ENCODE peak calls at places on chromosomes 2 and 18, in four cellular contexts. L is HepG2, Z is K562, F is Panc1. D is an unnamed sample.

GRCh38 chr2:197144183-197144582 is 166.4 kb downstream of the ANKRD44 start:
- DNase-seq in F (no peak), Z (no peak), L (no peak), D (no peak)

GRCh38 chr18:50614838-50615237 is 55.0 kb downstream of the MAPK4 start:
- DNase-seq in Z (no peak), F (no peak), L (peak), D (no peak)

GRCh38 chr2:217990791-217991465 is 11.9 kb downstream of the TNS1 start:
- DNase-seq in L (no peak), F (no peak), Z (no peak), D (no peak)

GRCh38 chr2:147288131-147288530 is 556.7 kb upstream of the ACVR2A start:
- DNase-seq in Z (no peak), L (no peak), F (no peak), D (no peak)

GRCh38 chr2:173049732-173050314 is 25.8 kb upstream of the MAP3K20 start:
- DNase-seq in Z (no peak), F (no peak), L (no peak), D (no peak)

GRCh38 chr2:172440795-172441194 is 13.4 kb downstream of the ITGA6 start:
- DNase-seq in Z (no peak), L (no peak), F (no peak), D (no peak)

GRCh38 chr2:11742317-11742701 is 4.1 kb upstream of the LPIN1 start:
- DNase-seq in Z (peak), L (no peak), F (no peak), D (no peak)

GRCh38 chr18:47507651-47508050 is 256.2 kb upstream of the SKOR2 start:
- DNase-seq in L (no peak), Z (no peak), F (no peak), D (no peak)

GRCh38 chr2:26696352-26696816 is 3.9 kb downstream of the KCNK3 start:
- DNase-seq in L (no peak), Z (no peak), F (peak), D (peak)

GRCh38 chr2:185385157-185385556 is 353.4 kb upstream of the FSIP2 start:
- DNase-seq in Z (no peak), F (no peak), L (no peak), D (no peak)

GRCh38 chr2:130936451-130936850 is 99.7 kb downstream of the ARHGEF4 start:
- DNase-seq in L (no peak), F (no peak), Z (no peak), D (no peak)

GRCh38 chr2:18752022-18752493 is 162.7 kb upstream of the NT5C1B start:
- DNase-seq in Z (no peak), L (peak), F (no peak), D (no peak)

GRCh38 chr2:65357095-65357958 is 75.1 kb downstream of the SPRED2 start:
- DNase-seq in L (no peak), F (no peak), Z (no peak), D (no peak)

GRCh38 chr18:45050712-45051639 is 370.3 kb downstream of the SETBP1 start:
- DNase-seq in L (no peak), Z (peak), F (peak), D (no peak)

GRCh38 chr2:104945866-104946265 is 92.0 kb downstream of the POU3F3 start:
- DNase-seq in Z (no peak), L (no peak), F (no peak), D (no peak)

GRCh38 chr2:182182436-182182835 is 196.8 kb downstream of the PPP1R1C start:
- DNase-seq in F (no peak), Z (no peak), L (no peak), D (no peak)

GRCh38 chr2:46979611-46980010 is 64.0 kb upstream of the MCFD2 start:
- DNase-seq in L (no peak), Z (no peak), F (no peak), D (no peak)

GRCh38 chr2:44325897-44326296 is 35.4 kb downstream of the PREPL start:
- DNase-seq in Z (no peak), F (no peak), L (no peak), D (no peak)

GRCh38 chr2:197191177-197191947 is 119.2 kb downstream of the ANKRD44 start:
- DNase-seq in Z (peak), F (no peak), L (peak), D (peak)

GRCh38 chr2:71756280-71756906 is 303.0 kb downstream of the DYSF start:
- DNase-seq in L (no peak), F (no peak), Z (no peak), D (no peak)

GRCh38 chr2:11056614-11057013 is 98.7 kb upstream of the SLC66A3 start:
- DNase-seq in L (no peak), F (no peak), Z (no peak), D (peak)

GRCh38 chr18:59748628-59749360 is 51.6 kb upstream of the CCBE1 start:
- DNase-seq in L (no peak), Z (no peak), F (peak), D (peak)

GRCh38 chr18:74155276-74155675 is 7.0 kb downstream of the TIMM21 start:
- DNase-seq in L (no peak), F (no peak), Z (no peak), D (no peak)

GRCh38 chr18:39753178-39753577 is 2187.6 kb upstream of the CELF4 start:
- DNase-seq in L (no peak), Z (no peak), F (no peak), D (no peak)

GRCh38 chr18:39751926-39752325 is 2186.3 kb upstream of the CELF4 start:
- DNase-seq in F (no peak), Z (no peak), L (no peak), D (no peak)

GRCh38 chr18:39752351-39752750 is 2186.8 kb upstream of the CELF4 start:
- DNase-seq in F (no peak), Z (no peak), L (no peak), D (no peak)

GRCh38 chr18:39749154-39749553 is 2183.6 kb upstream of the CELF4 start:
- DNase-seq in L (no peak), F (no peak), Z (no peak), D (no peak)

GRCh38 chr18:39751161-39751560 is 2185.6 kb upstream of the CELF4 start:
- DNase-seq in F (no peak), Z (no peak), L (no peak), D (no peak)
- TF ChIP-seq TCF7L2 in F (no peak), Z (no peak), L (no peak), D (no peak)

GRCh38 chr2:21026479-21027282 is 17.2 kb downstream of the APOB start:
- DNase-seq in L (no peak), Z (no peak), F (no peak), D (no peak)
- TF ChIP-seq SIN3A in L (peak), Z (no peak), F (no peak), D (no peak)

DNA sequence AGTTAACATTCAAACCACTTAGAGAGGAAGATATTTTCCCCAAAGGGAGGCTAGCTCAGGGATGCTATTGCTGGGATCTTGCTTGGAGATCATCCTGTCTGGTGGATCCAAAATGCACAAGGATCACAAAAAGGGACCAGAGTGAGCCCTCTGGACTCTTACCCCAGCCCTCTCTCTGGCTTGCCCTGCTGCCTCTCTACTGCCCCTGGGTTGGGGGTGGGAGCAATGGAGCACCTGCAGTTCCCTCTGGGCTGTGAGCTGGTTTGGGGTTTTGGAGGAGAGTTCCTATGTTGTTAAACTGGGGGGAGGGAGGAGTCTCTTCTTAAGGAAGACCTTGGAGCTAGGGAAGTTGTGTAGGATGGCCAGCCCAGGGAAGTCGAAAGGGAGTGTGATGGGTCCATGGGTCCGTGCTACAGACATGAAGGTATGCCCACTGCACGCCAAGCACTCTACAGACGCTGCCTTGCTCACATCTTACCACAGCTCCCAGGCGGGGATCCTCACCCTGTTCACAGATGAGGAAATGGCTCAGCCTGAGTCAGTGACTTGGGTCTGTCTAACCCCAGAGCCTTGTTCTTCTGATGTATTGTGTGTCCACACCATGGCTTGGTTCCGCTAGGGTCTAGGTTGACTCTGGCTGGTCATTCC is 3.8 kb downstream of the LBH start:
- DNase-seq in F (no peak), Z (no peak), L (no peak), D (no peak)
- TF ChIP-seq TCF7L2 in F (no peak), Z (no peak), L (no peak), D (no peak)

GRCh38 chr2:127200962-127201361 is 19.1 kb downstream of the CYP27C1 start:
- DNase-seq in Z (no peak), L (no peak), F (no peak), D (no peak)

GRCh38 chr2:127196998-127197397 is 23.1 kb downstream of the CYP27C1 start:
- DNase-seq in L (peak), F (no peak), Z (peak), D (peak)

GRCh38 chr2:127201452-127201851 is 18.6 kb downstream of the CYP27C1 start:
- DNase-seq in L (no peak), F (no peak), Z (no peak), D (no peak)

GRCh38 chr2:127197475-127198385 is 22.4 kb downstream of the CYP27C1 start:
- DNase-seq in F (no peak), L (peak), Z (peak), D (peak)

DNA sequence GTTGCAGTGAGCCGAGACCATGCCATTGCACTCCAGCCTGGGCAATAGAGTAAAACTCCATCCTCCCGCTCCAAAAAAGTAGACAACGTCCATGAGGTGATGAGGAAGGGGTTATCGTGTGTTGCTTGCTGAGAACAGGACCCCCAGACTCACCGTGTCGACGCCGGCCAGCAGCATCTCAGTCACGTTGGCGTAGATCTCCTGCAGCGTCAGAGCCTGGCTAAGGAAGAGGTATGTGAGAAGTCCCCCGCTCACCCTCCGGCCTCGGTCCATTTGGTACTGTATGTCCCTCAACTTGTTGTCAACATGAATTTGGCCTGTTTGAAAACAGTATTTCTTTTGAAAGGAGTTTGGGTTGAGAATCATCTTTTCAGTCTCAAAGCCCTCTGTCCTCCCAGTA is 20.9 kb downstream of the CYP27C1 start:
- DNase-seq in F (no peak), L (no peak), Z (no peak), D (no peak)
- TF ChIP-seq SIN3A in F (no peak), L (no peak), Z (no peak), D (no peak)

GRCh38 chr2:25310965-25311865 is 30.5 kb downstream of the DNMT3A start:
- DNase-seq in Z (no peak), F (no peak), L (peak), D (peak)

GRCh38 chr2:25310690-25310964 is 31.1 kb downstream of the DNMT3A start:
- DNase-seq in L (no peak), Z (no peak), F (no peak), D (no peak)

GRCh38 chr2:25313711-25314513 is 27.8 kb downstream of the DNMT3A start:
- DNase-seq in Z (no peak), F (no peak), L (no peak), D (no peak)

GRCh38 chr2:25312958-25313710 is 28.6 kb downstream of the DNMT3A start:
- DNase-seq in F (no peak), L (no peak), Z (no peak), D (no peak)

GRCh38 chr2:25311866-25312575 is 29.7 kb downstream of the DNMT3A start:
- DNase-seq in Z (no peak), F (no peak), L (no peak), D (no peak)
- TF ChIP-seq TCF7L2 in Z (no peak), F (no peak), L (no peak), D (no peak)

GRCh38 chr2:190922411-190922810 is 41.8 kb downstream of the GLS start:
- DNase-seq in Z (no peak), F (no peak), L (no peak), D (no peak)
- TF ChIP-seq SIN3A in Z (no peak), F (no peak), L (no peak), D (no peak)

GRCh38 chr2:128644745-128645256 is 326.1 kb upstream of the HS6ST1 start:
- DNase-seq in Z (no peak), L (no peak), F (no peak), D (no peak)

GRCh38 chr2:128643221-128644065 is 324.8 kb upstream of the HS6ST1 start:
- DNase-seq in L (no peak), Z (no peak), F (no peak), D (no peak)

GRCh38 chr2:128645631-128646030 is 327.0 kb upstream of the HS6ST1 start:
- DNase-seq in F (no peak), L (no peak), Z (no peak), D (no peak)

GRCh38 chr2:128642801-128643200 is 324.1 kb upstream of the HS6ST1 start:
- DNase-seq in F (no peak), L (no peak), Z (no peak), D (no peak)

DNA sequence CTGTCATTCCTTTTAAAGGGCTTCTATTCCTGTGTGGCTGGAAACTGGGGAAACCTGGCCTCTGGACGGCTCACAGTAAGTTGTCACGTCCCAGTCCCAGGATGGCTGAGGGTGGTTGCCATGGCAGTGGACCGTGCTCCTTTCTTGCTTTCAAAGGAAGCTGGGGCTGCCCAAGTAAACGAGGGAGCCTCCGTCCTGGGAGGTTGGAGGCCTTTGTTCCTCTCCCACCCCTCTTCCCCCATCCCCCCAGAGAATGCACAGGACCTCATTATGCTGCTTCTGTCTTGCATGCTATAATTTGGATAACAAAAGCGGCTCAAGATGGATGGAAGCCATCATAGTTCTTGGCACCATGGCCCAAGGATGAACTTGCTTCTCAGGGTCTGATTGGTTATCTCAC is 325.5 kb upstream of the HS6ST1 start:
- DNase-seq in Z (no peak), L (no peak), F (no peak), D (no peak)
- TF ChIP-seq TCF7L2 in Z (no peak), L (no peak), F (no peak), D (no peak)

D was measured in HCT116.